ENCODE peak calls at places on chromosomes 1 and 21, in nine cellular contexts. R is upper lobe of right lung; N is left ventricle myocardium inferior; Z is tibial nerve; D is ovary; L is Peyer's patch; G is aorta; W is K562; C is naive thymus-derived CD4-positive, alpha-beta T cell. M is an unnamed sample.
A peak's percentile ranks its signal among the peaks of the same experiment; 100 is the strongest.

GRCh38 chr1:212179394-212180076 is 105.7 kb upstream of the PPP2R5A start:
- DNase-seq in R (no peak), N (no peak), Z (no peak), D (no peak), L (no peak), G (no peak), W (no peak), C (no peak), M (no peak)

GRCh38 chr1:27503961-27504587 is 14.1 kb upstream of the WASF2 start:
- DNase-seq in R (no peak), N (no peak), Z (no peak), D (peak; percentile 69), L (no peak), G (no peak), W (no peak), C (no peak), M (no peak)

GRCh38 chr1:36847186-36847585 is 187.1 kb downstream of the GRIK3 start:
- DNase-seq in R (no peak), N (no peak), Z (no peak), D (no peak), L (no peak), G (no peak), W (no peak), C (no peak), M (no peak)

GRCh38 chr1:44294588-44295007 is 60.5 kb downstream of the ERI3 start:
- DNase-seq in R (no peak), N (no peak), Z (peak; percentile 52), D (peak; percentile 54), L (peak; percentile 16), G (peak; percentile 60), W (peak; percentile 71), C (no peak), M (peak; percentile 68)

GRCh38 chr21:42002421-42002958 is 7.7 kb downstream of the ZBTB21 start:
- DNase-seq in R (no peak), N (no peak), Z (no peak), D (no peak), L (no peak), G (no peak), W (no peak), C (no peak), M (no peak)

GRCh38 chr1:200038987-200039848 is 11.7 kb downstream of the NR5A2 start:
- DNase-seq in R (peak; percentile 72), N (no peak), Z (no peak), D (no peak), L (no peak), G (no peak), W (no peak), C (no peak), M (no peak)

GRCh38 chr1:27007909-27008582 is 4.6 kb downstream of the TENT5B start:
- DNase-seq in R (peak; percentile 91), N (no peak), Z (no peak), D (no peak), L (no peak), G (no peak), W (no peak), C (no peak), M (no peak)

GRCh38 chr21:43006874-43007208 is 32.5 kb downstream of the PKNOX1 start:
- DNase-seq in R (no peak), N (no peak), Z (no peak), D (no peak), L (no peak), G (no peak), W (no peak), C (no peak), M (no peak)

GRCh38 chr1:51264470-51264869 is 28.4 kb downstream of the RNF11 start:
- DNase-seq in R (no peak), N (no peak), Z (no peak), D (no peak), L (no peak), G (no peak), W (no peak), C (no peak), M (no peak)

GRCh38 chr1:58848818-58849411 is 65.1 kb upstream of the JUN start:
- DNase-seq in R (peak; percentile 67), N (peak; percentile 63), Z (no peak), D (peak; percentile 69), L (no peak), G (peak; percentile 91), W (peak; percentile 20), C (no peak), M (peak; percentile 76)

GRCh38 chr1:240794061-240794843 is 182.3 kb upstream of the GREM2 start:
- DNase-seq in R (no peak), N (no peak), Z (no peak), D (no peak), L (no peak), G (no peak), W (no peak), C (no peak), M (no peak)

GRCh38 chr1:231774719-231775322 is 148.2 kb downstream of the DISC1 start:
- DNase-seq in R (no peak), N (no peak), Z (no peak), D (no peak), L (no peak), G (no peak), W (no peak), C (no peak), M (no peak)

GRCh38 chr1:231781887-231782286 is 155.3 kb downstream of the DISC1 start:
- DNase-seq in R (no peak), N (no peak), Z (no peak), D (no peak), L (no peak), G (no peak), W (no peak), C (no peak), M (no peak)

GRCh38 chr1:231776006-231776707 is 149.6 kb downstream of the DISC1 start:
- DNase-seq in R (no peak), N (no peak), Z (no peak), D (no peak), L (no peak), G (no peak), W (no peak), C (no peak), M (no peak)

GRCh38 chr1:231779081-231779480 is 152.5 kb downstream of the DISC1 start:
- DNase-seq in R (no peak), N (no peak), Z (no peak), D (no peak), L (no peak), G (no peak), W (no peak), C (no peak), M (no peak)

GRCh38 chr1:231778009-231778719 is 151.6 kb downstream of the DISC1 start:
- DNase-seq in R (no peak), N (peak; percentile 24), Z (peak; percentile 16), D (no peak), L (no peak), G (peak; percentile 66), W (no peak), C (no peak), M (no peak)
- H3K27ac ChIP-seq in R (no peak overlapping the region), N (peak overlapping the region; percentile 54), Z (no peak overlapping the region), D (no peak overlapping the region), L (no peak overlapping the region), G (no peak overlapping the region), W (no peak overlapping the region), C (no peak overlapping the region), M (no peak overlapping the region)

DNA sequence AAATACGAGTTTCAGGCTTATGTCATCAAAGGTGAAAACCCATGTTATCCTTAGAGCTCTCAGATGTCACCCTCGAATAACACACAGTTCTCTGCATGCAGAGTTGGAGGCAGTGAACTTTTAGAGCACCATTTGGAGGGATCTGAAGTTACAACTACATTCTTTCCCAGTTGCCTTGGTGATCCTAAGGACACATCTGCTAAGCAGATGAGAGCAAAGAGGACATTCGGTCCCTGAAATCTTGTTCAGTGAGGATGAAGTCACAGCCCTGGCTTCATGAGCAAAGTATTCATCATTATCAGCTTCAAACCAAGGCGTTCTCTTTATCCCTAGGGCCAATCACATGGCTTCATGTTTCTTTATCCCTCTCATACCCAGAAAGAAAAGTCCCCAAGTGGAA is 23.1 kb upstream of the MCOLN2 start:
- DNase-seq in R (no peak), N (no peak), Z (no peak), D (no peak), L (no peak), G (no peak), W (no peak), C (no peak), M (no peak)
- H3K4me3 ChIP-seq in R (no peak overlapping the region), N (no peak overlapping the region), Z (no peak overlapping the region), D (no peak overlapping the region), L (no peak overlapping the region), G (no peak overlapping the region), W (no peak overlapping the region), C (no peak overlapping the region), M (no peak overlapping the region)

GRCh38 chr1:166840309-166841302 is 1.3 kb downstream of the POGK start:
- DNase-seq in R (no peak), N (no peak), Z (no peak), D (no peak), L (no peak), G (no peak), W (peak; percentile 72), C (no peak), M (no peak)

GRCh38 chr1:166843322-166843721 is 4.0 kb downstream of the POGK start:
- DNase-seq in R (no peak), N (no peak), Z (no peak), D (no peak), L (no peak), G (no peak), W (no peak), C (no peak), M (no peak)

GRCh38 chr1:166843769-166844596 is 4.7 kb downstream of the POGK start:
- DNase-seq in R (no peak), N (no peak), Z (no peak), D (no peak), L (no peak), G (no peak), W (no peak), C (no peak), M (no peak)

GRCh38 chr1:166848193-166848592 is 8.9 kb downstream of the POGK start:
- DNase-seq in R (no peak), N (no peak), Z (no peak), D (no peak), L (no peak), G (no peak), W (no peak), C (no peak), M (no peak)

GRCh38 chr1:166844791-166845190 is 5.5 kb downstream of the POGK start:
- DNase-seq in R (no peak), N (no peak), Z (no peak), D (no peak), L (no peak), G (no peak), W (no peak), C (no peak), M (no peak)
- H3K27ac ChIP-seq in R (peak overlapping the region; percentile 27), N (peak overlapping the region; percentile 96), Z (peak overlapping the region; percentile 57), D (no peak overlapping the region), L (no peak overlapping the region), G (peak overlapping the region; percentile 16), W (no peak overlapping the region), C (no peak overlapping the region), M (peak overlapping the region; percentile 79)

DNA sequence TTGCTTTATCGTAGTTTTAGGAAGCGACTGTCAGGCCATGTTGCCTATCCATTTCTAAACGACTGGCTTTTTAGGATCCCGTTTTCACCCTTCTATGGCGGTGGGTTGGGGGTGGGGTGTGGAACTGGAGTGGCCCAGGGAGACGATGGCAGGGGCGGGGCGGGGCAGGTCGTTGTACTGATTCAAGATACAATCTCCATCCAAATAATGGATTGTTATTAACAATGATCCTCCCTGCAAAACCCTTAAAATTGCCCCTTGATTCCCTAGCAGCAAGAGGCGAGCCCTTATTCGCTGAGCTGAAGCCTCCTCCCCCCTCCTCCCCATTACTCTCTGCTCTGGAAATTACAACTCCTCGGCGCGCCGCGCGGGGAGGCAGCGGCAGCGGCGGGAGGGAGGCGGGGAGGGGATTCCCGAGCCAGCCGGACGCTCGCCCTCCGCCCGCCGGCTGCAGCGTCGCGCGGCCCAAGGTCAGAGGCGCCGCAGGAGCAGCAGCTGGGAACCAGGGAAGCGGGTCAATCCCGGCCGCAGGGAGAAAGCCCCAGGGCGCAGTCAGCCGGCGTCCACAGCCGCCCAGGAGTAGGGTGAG is at the start of gene TRIM67:
- DNase-seq in R (no peak), N (no peak), Z (no peak), D (peak; percentile 45), L (no peak), G (no peak), W (peak; percentile 50), C (no peak), M (no peak)
- H3K4me3 ChIP-seq in R (peak within 1 kb of the TSS; percentile 36), N (peak within 1 kb of the TSS; percentile 70), Z (peak within 1 kb of the TSS; percentile 9), D (peak within 1 kb of the TSS; percentile 13), L (peak within 1 kb of the TSS; percentile 3), G (peak within 1 kb of the TSS; percentile 12), W (peak within 1 kb of the TSS; percentile 14), C (no peak within 1 kb of the TSS), M (peak within 1 kb of the TSS; percentile 21)

M was measured in uterus.